ENCODE peak calls at places on chromosomes 4 and X, in nine cellular contexts. Y is B cell; V is cardiac muscle cell; O is ascending aorta; G is OCI-LY7; X is endothelial cell; W is MM.1S; L is CD8-positive, alpha-beta T cell; M is osteocyte. K is an unnamed sample.

GRCh38 chrX:106401965-106402559 is 209.7 kb upstream of the RADX start:
- DNase-seq in X (no peak), Y (no peak), V (peak; percentile 20), W (no peak), G (no peak), O (no peak), M (no peak), L (no peak), K (no peak)

GRCh38 chr4:53505947-53506346 is 85.3 kb downstream of the LNX1 start:
- DNase-seq in Y (no peak), M (no peak), L (no peak), X (no peak), O (no peak), V (no peak), G (no peak), W (no peak), K (no peak)

GRCh38 chrX:15530318-15530717 is 29.7 kb downstream of the BMX start:
- DNase-seq in X (no peak), W (no peak), O (no peak), M (no peak), Y (no peak), L (no peak), V (no peak), G (no peak), K (no peak)

GRCh38 chrX:21799767-21800166 is 39.6 kb upstream of the MBTPS2 start:
- DNase-seq in O (no peak), W (no peak), X (no peak), Y (no peak), L (no peak), V (no peak), G (no peak), M (no peak), K (no peak)

GRCh38 chrX:44152867-44153266 is 179.7 kb upstream of the NDP start:
- DNase-seq in X (no peak), W (no peak), O (no peak), G (no peak), Y (no peak), M (no peak), V (no peak), L (no peak), K (no peak)

GRCh38 chr4:100836929-100837328 is 319.1 kb upstream of the EMCN start:
- DNase-seq in L (no peak), W (no peak), X (no peak), V (no peak), Y (no peak), O (no peak), G (no peak), M (no peak), K (no peak)

GRCh38 chr4:137125011-137125410 is 407.3 kb downstream of the PCDH18 start:
- DNase-seq in V (no peak), L (no peak), O (no peak), Y (no peak), G (no peak), M (no peak), W (peak; percentile 49), X (no peak), K (no peak)

GRCh38 chr4:26227827-26228226 is 93.0 kb upstream of the RBPJ start:
- DNase-seq in L (no peak), G (no peak), W (no peak), Y (no peak), X (no peak), M (no peak), O (no peak), V (no peak), K (no peak)

GRCh38 chr4:185128272-185129119 is 14.6 kb upstream of the SLC25A4 start:
- DNase-seq in X (peak; percentile 36), G (no peak), M (no peak), Y (peak; percentile 82), V (peak; percentile 44), L (peak; percentile 24), W (no peak), O (peak; percentile 70), K (peak; percentile 52)

GRCh38 chrX:53073115-53073581 is 9.0 kb upstream of the TSPYL2 start:
- DNase-seq in W (no peak), V (no peak), G (peak; percentile 28), L (no peak), O (peak; percentile 61), X (no peak), M (no peak), Y (no peak), K (peak; percentile 34)

GRCh38 chr4:24067781-24068193 is 177.9 kb upstream of the PPARGC1A start:
- DNase-seq in L (no peak), V (peak; percentile 67), X (no peak), G (no peak), M (no peak), Y (no peak), W (no peak), O (no peak), K (peak; percentile 66)

GRCh38 chrX:47502591-47503222 is 19.7 kb upstream of the ZNF41 start:
- DNase-seq in Y (no peak), M (peak; percentile 40), G (no peak), W (peak; percentile 40), O (no peak), V (no peak), X (no peak), L (no peak), K (no peak)

GRCh38 chr4:126698224-126698623 is 934.5 kb upstream of the INTU start:
- DNase-seq in M (no peak), L (no peak), Y (no peak), W (no peak), V (no peak), X (no peak), O (no peak), G (no peak), K (no peak)

GRCh38 chr4:105634402-105634801 is 74.1 kb downstream of the INTS12 start:
- DNase-seq in V (no peak), Y (no peak), M (no peak), O (no peak), W (peak; percentile 68), G (no peak), L (no peak), X (no peak), K (no peak)

GRCh38 chr4:72112514-72113156 is 80.8 kb downstream of the NPFFR2 start:
- DNase-seq in L (no peak), W (peak; percentile 20), O (no peak), Y (no peak), V (no peak), M (no peak), G (no peak), X (no peak), K (no peak)

GRCh38 chrX:154295664-154296310 is at the start of gene TKTL1:
- DNase-seq in M (no peak), G (no peak), Y (no peak), W (no peak), O (no peak), V (no peak), X (no peak), L (no peak), K (no peak)

GRCh38 chrX:103533428-103534216 is 14.3 kb upstream of the RAB40A start:
- DNase-seq in O (peak; percentile 90), G (peak; percentile 59), Y (no peak), L (peak; percentile 53), W (peak; percentile 54), X (peak; percentile 71), V (peak; percentile 81), M (peak; percentile 88), K (peak; percentile 72)

GRCh38 chr4:85475631-85476233 is 782 bp downstream of the ARHGAP24 start:
- DNase-seq in Y (no peak), X (peak; percentile 54), G (no peak), M (no peak), O (no peak), V (peak; percentile 63), W (no peak), L (no peak), K (peak; percentile 51)

GRCh38 chrX:41382699-41383645 is 49.0 kb downstream of the DDX3X start:
- DNase-seq in Y (no peak), X (no peak), L (peak; percentile 27), W (no peak), G (no peak), V (no peak), M (no peak), O (no peak), K (no peak)

DNA sequence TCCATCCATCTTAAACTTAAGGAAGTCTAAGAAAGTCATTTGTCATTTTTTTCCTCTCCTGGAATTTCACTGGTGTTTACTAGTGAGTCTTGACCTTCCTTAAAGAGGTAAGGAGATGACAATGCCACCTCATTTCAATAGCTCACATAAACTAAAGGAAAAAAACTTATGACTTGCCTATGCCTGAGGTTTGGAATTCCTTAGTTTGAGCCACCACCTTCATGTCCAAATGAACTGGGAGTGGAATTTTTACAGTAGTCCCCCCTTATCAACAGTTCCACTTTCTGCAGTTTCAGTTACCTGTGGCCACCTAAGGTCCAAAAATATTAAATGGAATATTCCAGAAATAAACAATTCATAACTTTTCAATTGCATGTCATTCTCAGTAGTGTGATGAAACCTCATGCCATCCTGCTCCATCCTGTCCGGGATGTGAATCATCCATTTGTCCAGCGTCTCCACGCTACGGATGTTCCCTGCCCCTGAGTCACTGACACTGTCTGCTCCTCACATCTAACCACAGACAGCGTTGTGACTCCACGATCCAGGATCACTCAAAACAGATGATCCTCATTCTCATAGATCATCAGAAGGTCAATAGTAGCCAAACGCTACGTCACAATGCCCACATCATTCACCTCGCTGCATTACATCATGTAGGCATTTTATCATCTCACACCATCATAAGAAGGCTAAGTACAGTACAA is 177.4 kb downstream of the SH3KBP1 start:
- DNase-seq in O (no peak), G (no peak), W (no peak), V (no peak), X (no peak), L (no peak), Y (no peak), M (no peak), K (no peak)
- TF ChIP-seq CTCF in O (no peak), G (no peak), W (no peak), V (no peak), X (no peak), L (no peak), Y (no peak), M (no peak), K (no peak)

DNA sequence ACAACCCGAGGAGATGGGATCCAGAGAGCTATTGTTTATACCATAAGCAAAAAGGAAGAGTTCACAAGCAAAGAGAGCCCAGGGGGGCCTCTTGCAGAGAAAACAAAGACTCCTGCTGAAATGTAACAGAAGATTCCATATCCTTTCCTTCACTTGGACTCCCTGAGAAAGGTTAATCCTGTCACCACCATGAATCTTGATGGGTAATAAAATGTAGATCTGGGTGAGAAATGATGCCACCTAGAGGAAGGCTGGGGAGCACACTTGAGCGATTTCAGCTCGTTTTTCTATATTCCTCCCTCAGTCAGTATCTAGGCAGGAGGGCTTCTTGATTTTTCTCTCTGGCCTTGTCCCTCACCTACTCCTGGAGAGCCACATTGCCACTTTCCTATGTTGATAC is 10.2 kb upstream of the KCNE5 start:
- DNase-seq in Y (no peak), X (no peak), M (no peak), O (no peak), V (peak; percentile 41), G (peak; percentile 29), L (no peak), W (peak; percentile 38), K (peak; percentile 16)
- TF ChIP-seq CTCF in Y (peak; percentile 47), X (peak; percentile 49), M (peak; percentile 61), O (no peak), V (peak; percentile 57), G (peak; percentile 72), L (no peak), W (peak; percentile 68), K (peak; percentile 50)

GRCh38 chrX:95346854-95347253 is 1337.8 kb upstream of the DIAPH2 start:
- DNase-seq in L (no peak), G (no peak), V (no peak), Y (no peak), W (peak; percentile 36), X (no peak), O (no peak), M (no peak), K (no peak)
- TF ChIP-seq CTCF in L (no peak), G (peak; percentile 49), V (no peak), Y (no peak), W (peak; percentile 52), X (no peak), O (no peak), M (peak; percentile 35), K (no peak)

GRCh38 chrX:125132274-125132673 is 187.4 kb upstream of the TEX13C start:
- DNase-seq in X (no peak), G (peak; percentile 28), V (no peak), O (no peak), L (no peak), Y (no peak), M (no peak), W (peak; percentile 34), K (no peak)
- TF ChIP-seq CTCF in X (peak; percentile 51), G (peak; percentile 76), V (no peak), O (peak; percentile 9), L (peak; percentile 28), Y (no peak), M (peak; percentile 38), W (peak; percentile 50), K (peak; percentile 31)